ENCODE peak calls at places on chromosomes 2 and 18, in five cellular contexts. One of them, this sample, is unnamed.

GRCh38 chr2:238974061-238974460 is 126.2 kb downstream of the TWIST2 start:
- DNase-seq in EL: peak
- DNase-seq in GM12878: no peak
- DNase-seq in AG08395: peak
- DNase-seq in type B pancreatic cell: no peak
- DNase-seq in this sample: no peak

GRCh38 chr2:230762317-230762896 is 49.8 kb downstream of the CAB39 start:
- DNase-seq in EL: peak
- DNase-seq in GM12878: no peak
- DNase-seq in AG08395: no peak
- DNase-seq in type B pancreatic cell: no peak
- DNase-seq in this sample: no peak

GRCh38 chr2:71826299-71826698 is 321.4 kb downstream of the CYP26B1 start:
- DNase-seq in EL: no peak
- DNase-seq in GM12878: no peak
- DNase-seq in AG08395: no peak
- DNase-seq in type B pancreatic cell: no peak
- DNase-seq in this sample: no peak

GRCh38 chr2:200356794-200357472 is 50.4 kb downstream of the SPATS2L start:
- DNase-seq in EL: peak
- DNase-seq in GM12878: no peak
- DNase-seq in AG08395: peak
- DNase-seq in type B pancreatic cell: no peak
- DNase-seq in this sample: no peak

GRCh38 chr2:137998503-137998902 is 34.2 kb downstream of the HNMT start:
- DNase-seq in EL: no peak
- DNase-seq in GM12878: no peak
- DNase-seq in AG08395: no peak
- DNase-seq in type B pancreatic cell: no peak
- DNase-seq in this sample: no peak

GRCh38 chr2:12930382-12930781 is 213.6 kb downstream of the TRIB2 start:
- DNase-seq in EL: no peak
- DNase-seq in GM12878: no peak
- DNase-seq in AG08395: no peak
- DNase-seq in type B pancreatic cell: no peak
- DNase-seq in this sample: no peak

GRCh38 chr2:223835701-223836532 is 1.5 kb downstream of the AP1S3 start:
- DNase-seq in EL: no peak
- DNase-seq in GM12878: peak
- DNase-seq in AG08395: no peak
- DNase-seq in type B pancreatic cell: no peak
- DNase-seq in this sample: no peak

GRCh38 chr2:96527990-96528679 is 8.4 kb upstream of the ARID5A start:
- DNase-seq in EL: peak
- DNase-seq in GM12878: peak
- DNase-seq in AG08395: no peak
- DNase-seq in type B pancreatic cell: peak
- DNase-seq in this sample: no peak

GRCh38 chr18:50662177-50662576 is 102.3 kb downstream of the MAPK4 start:
- DNase-seq in EL: no peak
- DNase-seq in GM12878: no peak
- DNase-seq in AG08395: no peak
- DNase-seq in type B pancreatic cell: no peak
- DNase-seq in this sample: no peak

GRCh38 chr2:128638311-128638710 is 319.6 kb upstream of the HS6ST1 start:
- DNase-seq in EL: no peak
- DNase-seq in GM12878: no peak
- DNase-seq in AG08395: no peak
- DNase-seq in type B pancreatic cell: peak
- DNase-seq in this sample: no peak

GRCh38 chr2:201798252-201798918 is 8.0 kb upstream of the CDK15 start:
- DNase-seq in EL: peak
- DNase-seq in GM12878: no peak
- DNase-seq in AG08395: peak
- DNase-seq in type B pancreatic cell: no peak
- DNase-seq in this sample: no peak

GRCh38 chr18:37563810-37564511 is 1.6 kb downstream of the CELF4 start:
- DNase-seq in EL: no peak
- DNase-seq in GM12878: no peak
- DNase-seq in AG08395: no peak
- DNase-seq in type B pancreatic cell: no peak
- DNase-seq in this sample: peak

GRCh38 chr2:54657664-54658083 is 65.8 kb upstream of the EML6 start:
- DNase-seq in EL: peak
- DNase-seq in GM12878: no peak
- DNase-seq in AG08395: peak
- DNase-seq in type B pancreatic cell: no peak
- DNase-seq in this sample: peak

GRCh38 chr2:214574077-214574775 is 163.4 kb downstream of the VWC2L start:
- DNase-seq in EL: no peak
- DNase-seq in GM12878: no peak
- DNase-seq in AG08395: no peak
- DNase-seq in type B pancreatic cell: no peak
- DNase-seq in this sample: no peak

GRCh38 chr2:23211987-23212583 is 172.9 kb upstream of the KLHL29 start:
- DNase-seq in EL: no peak
- DNase-seq in GM12878: no peak
- DNase-seq in AG08395: no peak
- DNase-seq in type B pancreatic cell: no peak
- DNase-seq in this sample: no peak

GRCh38 chr2:189082576-189082975 is 97.0 kb downstream of the COL5A2 start:
- DNase-seq in EL: peak
- DNase-seq in GM12878: no peak
- DNase-seq in AG08395: peak
- DNase-seq in type B pancreatic cell: no peak
- DNase-seq in this sample: no peak

GRCh38 chr2:55759271-55759921 is 65.8 kb upstream of the PNPT1 start:
- DNase-seq in EL: no peak
- DNase-seq in GM12878: no peak
- DNase-seq in AG08395: no peak
- DNase-seq in type B pancreatic cell: no peak
- DNase-seq in this sample: no peak

GRCh38 chr2:126881591-126881990 is 17.1 kb upstream of the TEX51 start:
- DNase-seq in EL: no peak
- DNase-seq in GM12878: no peak
- DNase-seq in AG08395: no peak
- DNase-seq in type B pancreatic cell: no peak
- DNase-seq in this sample: no peak

GRCh38 chr2:155895016-155895415 is 437.5 kb downstream of the NR4A2 start:
- DNase-seq in EL: peak
- DNase-seq in GM12878: no peak
- DNase-seq in AG08395: no peak
- DNase-seq in type B pancreatic cell: no peak
- DNase-seq in this sample: no peak

GRCh38 chr2:127320067-127320466 is 26.1 kb upstream of the ERCC3 start:
- DNase-seq in EL: no peak
- DNase-seq in GM12878: no peak
- DNase-seq in AG08395: no peak
- DNase-seq in type B pancreatic cell: no peak
- DNase-seq in this sample: no peak

GRCh38 chr2:227479865-227480475 is 8.0 kb downstream of the AGFG1 start:
- DNase-seq in EL: peak
- DNase-seq in GM12878: no peak
- DNase-seq in AG08395: peak
- DNase-seq in type B pancreatic cell: no peak
- DNase-seq in this sample: no peak

GRCh38 chr18:37588289-37588688 is 22.7 kb upstream of the CELF4 start:
- DNase-seq in EL: no peak
- DNase-seq in GM12878: no peak
- DNase-seq in AG08395: no peak
- DNase-seq in type B pancreatic cell: no peak
- DNase-seq in this sample: no peak

GRCh38 chr2:199999166-199999565 is 43.8 kb downstream of the MAIP1 start:
- DNase-seq in EL: no peak
- DNase-seq in GM12878: no peak
- DNase-seq in AG08395: no peak
- DNase-seq in type B pancreatic cell: no peak
- DNase-seq in this sample: no peak

GRCh38 chr2:158922610-158923009 is 45.8 kb upstream of the TANC1 start:
- DNase-seq in EL: peak
- DNase-seq in GM12878: no peak
- DNase-seq in AG08395: no peak
- DNase-seq in type B pancreatic cell: no peak
- DNase-seq in this sample: no peak

GRCh38 chr2:210915912-210916311 is 359.5 kb downstream of the CPS1 start:
- DNase-seq in EL: no peak
- DNase-seq in GM12878: no peak
- DNase-seq in AG08395: no peak
- DNase-seq in type B pancreatic cell: no peak
- DNase-seq in this sample: no peak

GRCh38 chr2:132632000-132632649 is 37.9 kb downstream of the LYPD1 start:
- DNase-seq in EL: peak
- DNase-seq in GM12878: no peak
- DNase-seq in AG08395: peak
- DNase-seq in type B pancreatic cell: no peak
- DNase-seq in this sample: peak

GRCh38 chr2:240247241-240247867 is 106.9 kb upstream of the OTOS start:
- DNase-seq in EL: no peak
- DNase-seq in GM12878: no peak
- DNase-seq in AG08395: peak
- DNase-seq in type B pancreatic cell: no peak
- DNase-seq in this sample: no peak

GRCh38 chr18:3624818-3625716 is 175.1 kb downstream of the TGIF1 start:
- DNase-seq in EL: peak
- DNase-seq in GM12878: no peak
- DNase-seq in AG08395: peak
- DNase-seq in type B pancreatic cell: no peak
- DNase-seq in this sample: no peak

GRCh38 chr2:172938713-172939375 is 136.8 kb upstream of the MAP3K20 start:
- DNase-seq in EL: no peak
- DNase-seq in GM12878: no peak
- DNase-seq in AG08395: no peak
- DNase-seq in type B pancreatic cell: no peak
- DNase-seq in this sample: no peak

GRCh38 chr2:151120016-151120415 is 141.6 kb downstream of the RBM43 start:
- DNase-seq in EL: no peak
- DNase-seq in GM12878: no peak
- DNase-seq in AG08395: no peak
- DNase-seq in type B pancreatic cell: no peak
- DNase-seq in this sample: peak

GRCh38 chr2:12824304-12824761 is 107.6 kb downstream of the TRIB2 start:
- DNase-seq in EL: peak
- DNase-seq in GM12878: no peak
- DNase-seq in AG08395: peak
- DNase-seq in type B pancreatic cell: no peak
- DNase-seq in this sample: no peak

GRCh38 chr2:64599469-64599868 is 54.2 kb downstream of the SERTAD2 start:
- DNase-seq in EL: no peak
- DNase-seq in GM12878: no peak
- DNase-seq in AG08395: no peak
- DNase-seq in type B pancreatic cell: no peak
- DNase-seq in this sample: no peak

GRCh38 chr2:174485763-174486613 is 841 bp downstream of the GPR155 start:
- DNase-seq in EL: peak
- DNase-seq in GM12878: no peak
- DNase-seq in AG08395: peak
- DNase-seq in type B pancreatic cell: no peak
- DNase-seq in this sample: peak

GRCh38 chr2:64533882-64534281 is 9.8 kb downstream of the AFTPH start:
- DNase-seq in EL: no peak
- DNase-seq in GM12878: no peak
- DNase-seq in AG08395: no peak
- DNase-seq in type B pancreatic cell: no peak
- DNase-seq in this sample: no peak

GRCh38 chr18:74534150-74534969 is at the start of gene CNDP1:
- DNase-seq in EL: no peak
- DNase-seq in GM12878: no peak
- DNase-seq in AG08395: no peak
- DNase-seq in type B pancreatic cell: no peak
- DNase-seq in this sample: no peak

GRCh38 chr2:240803191-240803590 is 16.8 kb downstream of the KIF1A start:
- DNase-seq in EL: no peak
- DNase-seq in GM12878: no peak
- DNase-seq in AG08395: no peak
- DNase-seq in type B pancreatic cell: no peak
- DNase-seq in this sample: no peak

GRCh38 chr2:33529771-33530481 is 53.5 kb downstream of the RASGRP3 start:
- DNase-seq in EL: peak
- DNase-seq in GM12878: peak
- DNase-seq in AG08395: peak
- DNase-seq in type B pancreatic cell: no peak
- DNase-seq in this sample: no peak

This sample was measured in cerebellum.